ENCODE peak calls at places on chromosomes 7 and 10, in nine cellular contexts. One of them, this sample, is unnamed.

GRCh38 chr10:43045631-43046287 is 31.1 kb upstream of the RET start:
- DNase-seq in EH: no peak
- DNase-seq in brain pericyte: no peak
- DNase-seq in GM04504: no peak
- DNase-seq in GM19239: no peak
- DNase-seq in stimulated activated CD4-positive, alpha-beta T cell treated with anti-CD3 and anti-CD28 coated beads, Interleukin-2, amount 100 ng/mL, for 48 hours: no peak
- DNase-seq in activated naive CD4-positive, alpha-beta T cell treated with anti-CD3 and anti-CD28 coated beads for 36 hours: no peak
- DNase-seq in tibial nerve: no peak
- DNase-seq in AG09309: no peak
- DNase-seq in this sample: no peak

GRCh38 chr7:100837099-100837836 is 9.9 kb upstream of the EPHB4 start:
- DNase-seq in EH: peak
- DNase-seq in brain pericyte: peak
- DNase-seq in GM04504: peak
- DNase-seq in GM19239: peak
- DNase-seq in stimulated activated CD4-positive, alpha-beta T cell treated with anti-CD3 and anti-CD28 coated beads, Interleukin-2, amount 100 ng/mL, for 48 hours: peak
- DNase-seq in activated naive CD4-positive, alpha-beta T cell treated with anti-CD3 and anti-CD28 coated beads for 36 hours: peak
- DNase-seq in tibial nerve: peak
- DNase-seq in AG09309: peak
- DNase-seq in this sample: peak

GRCh38 chr7:134548877-134549276 is at the start of gene AKR1B15:
- DNase-seq in EH: peak
- DNase-seq in brain pericyte: no peak
- DNase-seq in GM04504: no peak
- DNase-seq in GM19239: peak
- DNase-seq in stimulated activated CD4-positive, alpha-beta T cell treated with anti-CD3 and anti-CD28 coated beads, Interleukin-2, amount 100 ng/mL, for 48 hours: peak
- DNase-seq in activated naive CD4-positive, alpha-beta T cell treated with anti-CD3 and anti-CD28 coated beads for 36 hours: peak
- DNase-seq in tibial nerve: peak
- DNase-seq in AG09309: peak
- DNase-seq in this sample: peak

GRCh38 chr7:29623976-29624375 is 60.3 kb downstream of the PRR15 start:
- DNase-seq in EH: peak
- DNase-seq in brain pericyte: no peak
- DNase-seq in GM04504: no peak
- DNase-seq in GM19239: no peak
- DNase-seq in stimulated activated CD4-positive, alpha-beta T cell treated with anti-CD3 and anti-CD28 coated beads, Interleukin-2, amount 100 ng/mL, for 48 hours: no peak
- DNase-seq in activated naive CD4-positive, alpha-beta T cell treated with anti-CD3 and anti-CD28 coated beads for 36 hours: no peak
- DNase-seq in tibial nerve: no peak
- DNase-seq in AG09309: no peak
- DNase-seq in this sample: peak

GRCh38 chr7:30980194-30980593 is 16.4 kb downstream of the GHRHR start:
- DNase-seq in EH: no peak
- DNase-seq in brain pericyte: no peak
- DNase-seq in GM04504: no peak
- DNase-seq in GM19239: no peak
- DNase-seq in stimulated activated CD4-positive, alpha-beta T cell treated with anti-CD3 and anti-CD28 coated beads, Interleukin-2, amount 100 ng/mL, for 48 hours: no peak
- DNase-seq in activated naive CD4-positive, alpha-beta T cell treated with anti-CD3 and anti-CD28 coated beads for 36 hours: no peak
- DNase-seq in tibial nerve: no peak
- DNase-seq in AG09309: no peak
- DNase-seq in this sample: no peak

GRCh38 chr7:95675016-95675415 is 78.7 kb upstream of the PDK4 start:
- DNase-seq in EH: no peak
- DNase-seq in brain pericyte: no peak
- DNase-seq in GM04504: no peak
- DNase-seq in GM19239: no peak
- DNase-seq in stimulated activated CD4-positive, alpha-beta T cell treated with anti-CD3 and anti-CD28 coated beads, Interleukin-2, amount 100 ng/mL, for 48 hours: no peak
- DNase-seq in activated naive CD4-positive, alpha-beta T cell treated with anti-CD3 and anti-CD28 coated beads for 36 hours: no peak
- DNase-seq in tibial nerve: no peak
- DNase-seq in AG09309: no peak
- DNase-seq in this sample: no peak

GRCh38 chr10:61899997-61900828 is 1.3 kb upstream of the ARID5B start:
- DNase-seq in EH: peak
- DNase-seq in brain pericyte: no peak
- DNase-seq in GM04504: no peak
- DNase-seq in GM19239: no peak
- DNase-seq in stimulated activated CD4-positive, alpha-beta T cell treated with anti-CD3 and anti-CD28 coated beads, Interleukin-2, amount 100 ng/mL, for 48 hours: no peak
- DNase-seq in activated naive CD4-positive, alpha-beta T cell treated with anti-CD3 and anti-CD28 coated beads for 36 hours: peak
- DNase-seq in tibial nerve: peak
- DNase-seq in AG09309: peak
- DNase-seq in this sample: peak

GRCh38 chr10:72069751-72070501 is 18.4 kb downstream of the SPOCK2 start:
- DNase-seq in EH: no peak
- DNase-seq in brain pericyte: no peak
- DNase-seq in GM04504: no peak
- DNase-seq in GM19239: no peak
- DNase-seq in stimulated activated CD4-positive, alpha-beta T cell treated with anti-CD3 and anti-CD28 coated beads, Interleukin-2, amount 100 ng/mL, for 48 hours: no peak
- DNase-seq in activated naive CD4-positive, alpha-beta T cell treated with anti-CD3 and anti-CD28 coated beads for 36 hours: peak
- DNase-seq in tibial nerve: no peak
- DNase-seq in AG09309: no peak
- DNase-seq in this sample: peak

GRCh38 chr10:72044417-72045041 is 43.8 kb downstream of the SPOCK2 start:
- DNase-seq in EH: no peak
- DNase-seq in brain pericyte: no peak
- DNase-seq in GM04504: no peak
- DNase-seq in GM19239: no peak
- DNase-seq in stimulated activated CD4-positive, alpha-beta T cell treated with anti-CD3 and anti-CD28 coated beads, Interleukin-2, amount 100 ng/mL, for 48 hours: no peak
- DNase-seq in activated naive CD4-positive, alpha-beta T cell treated with anti-CD3 and anti-CD28 coated beads for 36 hours: no peak
- DNase-seq in tibial nerve: no peak
- DNase-seq in AG09309: no peak
- DNase-seq in this sample: peak

GRCh38 chr10:124994573-124995473 is 52.9 kb downstream of the ZRANB1 start:
- DNase-seq in EH: no peak
- DNase-seq in brain pericyte: no peak
- DNase-seq in GM04504: no peak
- DNase-seq in GM19239: no peak
- DNase-seq in stimulated activated CD4-positive, alpha-beta T cell treated with anti-CD3 and anti-CD28 coated beads, Interleukin-2, amount 100 ng/mL, for 48 hours: no peak
- DNase-seq in activated naive CD4-positive, alpha-beta T cell treated with anti-CD3 and anti-CD28 coated beads for 36 hours: no peak
- DNase-seq in tibial nerve: no peak
- DNase-seq in AG09309: no peak
- DNase-seq in this sample: no peak

GRCh38 chr10:30778769-30779168 is 149.2 kb upstream of the LYZL2 start:
- DNase-seq in EH: no peak
- DNase-seq in brain pericyte: no peak
- DNase-seq in GM04504: no peak
- DNase-seq in GM19239: no peak
- DNase-seq in stimulated activated CD4-positive, alpha-beta T cell treated with anti-CD3 and anti-CD28 coated beads, Interleukin-2, amount 100 ng/mL, for 48 hours: no peak
- DNase-seq in activated naive CD4-positive, alpha-beta T cell treated with anti-CD3 and anti-CD28 coated beads for 36 hours: no peak
- DNase-seq in tibial nerve: no peak
- DNase-seq in AG09309: no peak
- DNase-seq in this sample: no peak